ENCODE peak calls at places on chromosomes 1 and 21, in six cellular contexts. D is neural crest cell, P is epithelial cell of esophagus, X is GM20000, H is right lobe of liver, O is mesothelial cell of epicardium. B is an unnamed sample.

GRCh38 chr1:50582346-50582745 is 159.1 kb upstream of the DMRTA2 start:
- DNase-seq in D (no peak), P (no peak), X (no peak), H (no peak), O (no peak), B (no peak)

GRCh38 chr1:208595745-208596144 is 351.6 kb upstream of the PLXNA2 start:
- DNase-seq in D (no peak), P (peak), X (no peak), H (no peak), O (no peak), B (no peak)

GRCh38 chr1:32431736-32432400 is 33.0 kb upstream of the ZBTB8B start:
- DNase-seq in D (no peak), P (peak), X (peak), H (no peak), O (no peak), B (no peak)

GRCh38 chr1:107153033-107153432 is 12.2 kb downstream of the NTNG1 start:
- DNase-seq in D (no peak), P (peak), X (no peak), H (no peak), O (no peak), B (no peak)

GRCh38 chr21:25997788-25998611 is 172.6 kb downstream of the APP start:
- DNase-seq in D (no peak), P (no peak), X (no peak), H (no peak), O (no peak), B (no peak)

GRCh38 chr1:226813671-226814591 is 56.5 kb upstream of the PSEN2 start:
- DNase-seq in D (no peak), P (no peak), X (no peak), H (no peak), O (no peak), B (no peak)

GRCh38 chr21:44434936-44435635 is 20.2 kb upstream of the LRRC3 start:
- DNase-seq in D (no peak), P (no peak), X (no peak), H (peak), O (no peak), B (peak)

GRCh38 chr1:234962340-234962989 is 166.2 kb downstream of the TOMM20 start:
- DNase-seq in D (no peak), P (peak), X (peak), H (no peak), O (no peak), B (no peak)

GRCh38 chr1:86018311-86018923 is 138.2 kb downstream of the COL24A1 start:
- DNase-seq in D (peak), P (peak), X (peak), H (no peak), O (no peak), B (no peak)

GRCh38 chr1:168360151-168360550 is 79.5 kb downstream of the TBX19 start:
- DNase-seq in D (no peak), P (peak), X (no peak), H (no peak), O (no peak), B (no peak)

GRCh38 chr1:112318263-112318662 is 77.8 kb upstream of the CTTNBP2NL start:
- DNase-seq in D (no peak), P (no peak), X (no peak), H (no peak), O (no peak), B (no peak)

GRCh38 chr1:59408608-59409007 is 111.7 kb downstream of the FGGY start:
- DNase-seq in D (no peak), P (no peak), X (no peak), H (no peak), O (no peak), B (no peak)

GRCh38 chr1:107138166-107138565 is 2.7 kb upstream of the NTNG1 start:
- DNase-seq in D (no peak), P (peak), X (no peak), H (no peak), O (no peak), B (no peak)

GRCh38 chr1:116668277-116668676 is 744 bp upstream of the IGSF3 start:
- DNase-seq in D (no peak), P (no peak), X (no peak), H (no peak), O (no peak), B (no peak)

GRCh38 chr1:151547119-151547899 is 7.2 kb downstream of the TUFT1 start:
- DNase-seq in D (no peak), P (peak), X (no peak), H (peak), O (peak), B (peak)

GRCh38 chr1:180131510-180131909 is 23.2 kb upstream of the QSOX1 start:
- DNase-seq in D (no peak), P (peak), X (no peak), H (no peak), O (no peak), B (peak)

GRCh38 chr1:17239420-17239819 is 9.5 kb upstream of the PADI3 start:
- DNase-seq in D (peak), P (peak), X (peak), H (no peak), O (no peak), B (no peak)

GRCh38 chr1:226809785-226810571 is 60.4 kb upstream of the PSEN2 start:
- DNase-seq in D (no peak), P (no peak), X (no peak), H (no peak), O (no peak), B (no peak)

GRCh38 chr1:1335283-1335682 is 4.2 kb downstream of the TAS1R3 start:
- DNase-seq in D (no peak), P (no peak), X (no peak), H (no peak), O (no peak), B (no peak)

GRCh38 chr1:72283204-72284083 is 1.1 kb upstream of the NEGR1 start:
- DNase-seq in D (peak), P (peak), X (peak), H (peak), O (no peak), B (peak)

GRCh38 chr1:204408602-204409001 is 3.0 kb downstream of the PPP1R15B start:
- DNase-seq in D (no peak), P (no peak), X (no peak), H (no peak), O (no peak), B (no peak)

GRCh38 chr1:204409111-204409510 is 2.5 kb downstream of the PPP1R15B start:
- DNase-seq in D (no peak), P (no peak), X (no peak), H (no peak), O (no peak), B (no peak)

GRCh38 chr1:204409878-204410763 is 1.5 kb downstream of the PPP1R15B start:
- DNase-seq in D (no peak), P (no peak), X (no peak), H (no peak), O (no peak), B (no peak)

GRCh38 chr1:204410764-204411450 is 710 bp downstream of the PPP1R15B start:
- DNase-seq in D (no peak), P (peak), X (peak), H (peak), O (peak), B (peak)

DNA sequence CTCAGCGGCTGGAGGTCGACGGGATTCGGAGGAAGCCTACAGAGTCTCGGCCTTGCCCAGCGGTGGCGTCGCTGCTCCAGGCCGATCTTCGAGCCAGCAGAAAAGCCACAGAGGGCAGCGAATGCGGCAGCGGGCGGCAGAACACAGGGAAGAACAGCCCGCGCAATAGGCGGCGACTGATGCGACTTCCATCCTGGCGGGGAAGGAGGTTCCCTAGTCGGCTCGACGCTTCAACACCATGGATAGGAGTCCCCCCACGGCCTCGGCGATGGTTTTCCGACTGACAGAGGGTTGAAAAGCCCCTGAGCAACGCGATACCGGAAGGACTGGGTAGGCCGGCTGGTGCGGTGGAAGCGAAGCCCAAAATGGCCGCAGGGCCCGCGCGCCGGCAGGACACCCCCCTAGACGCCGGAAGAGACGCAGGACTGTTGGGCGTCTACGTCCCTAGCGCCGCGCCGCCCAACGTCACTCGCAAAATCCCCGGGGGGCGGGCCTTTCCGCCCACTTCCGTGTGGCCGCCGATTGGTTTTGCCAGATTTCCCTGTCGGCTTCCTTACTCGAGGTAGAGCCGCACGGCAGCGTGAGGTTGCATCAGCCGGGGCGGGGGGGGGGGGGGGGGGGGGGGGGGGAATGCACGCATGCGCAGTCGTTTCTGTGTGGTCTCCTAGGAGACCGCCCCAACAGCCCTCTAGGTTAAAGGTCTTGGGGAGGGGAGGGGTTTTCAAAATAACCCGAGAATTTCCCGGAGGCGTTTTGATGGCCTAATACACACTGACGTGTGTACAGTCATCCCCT is at the start of gene PPP1R15B:
- DNase-seq in D (peak), P (peak), X (peak), H (peak), O (peak), B (peak)
- TF ChIP-seq CTCF in D (no peak), P (no peak), X (no peak), H (no peak), O (no peak), B (no peak)

DNA sequence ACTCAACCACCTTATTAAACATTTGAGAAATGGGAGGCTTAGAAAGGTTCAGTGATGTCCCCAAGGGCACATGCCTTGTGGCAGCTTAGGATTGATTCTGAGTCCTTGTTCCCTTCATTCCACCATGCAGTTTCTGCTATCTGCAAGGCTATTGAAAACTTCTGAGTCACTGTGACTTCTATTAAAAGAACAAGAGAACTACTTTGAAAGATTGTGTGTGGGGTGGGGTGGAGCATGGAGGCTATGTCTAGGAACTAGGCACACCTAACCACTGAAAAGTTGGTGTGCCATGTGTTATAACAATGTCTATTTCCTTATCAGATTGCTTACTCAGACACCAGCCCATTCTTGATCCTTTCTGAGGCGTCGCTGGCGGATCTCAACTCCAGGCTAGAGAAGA is 10.8 kb downstream of the MTARC1 start:
- DNase-seq in D (no peak), P (peak), X (no peak), H (no peak), O (no peak), B (no peak)
- TF ChIP-seq CTCF in D (no peak), P (no peak), X (no peak), H (no peak), O (no peak), B (no peak)

GRCh38 chr1:156682166-156682890 is 5.1 kb upstream of the NES start:
- DNase-seq in D (no peak), P (no peak), X (no peak), H (no peak), O (no peak), B (no peak)
- TF ChIP-seq CTCF in D (no peak), P (peak), X (no peak), H (no peak), O (no peak), B (no peak)

GRCh38 chr1:202289009-202289408 is 52.7 kb downstream of the UBE2T start:
- DNase-seq in D (no peak), P (no peak), X (no peak), H (no peak), O (no peak), B (no peak)

GRCh38 chr1:202285908-202286307 is 55.8 kb downstream of the UBE2T start:
- DNase-seq in D (no peak), P (no peak), X (no peak), H (no peak), O (no peak), B (no peak)

GRCh38 chr1:202287196-202287595 is 54.5 kb downstream of the UBE2T start:
- DNase-seq in D (no peak), P (no peak), X (no peak), H (no peak), O (no peak), B (no peak)

GRCh38 chr1:202288177-202288576 is 53.6 kb downstream of the UBE2T start:
- DNase-seq in D (no peak), P (no peak), X (no peak), H (no peak), O (no peak), B (no peak)

DNA sequence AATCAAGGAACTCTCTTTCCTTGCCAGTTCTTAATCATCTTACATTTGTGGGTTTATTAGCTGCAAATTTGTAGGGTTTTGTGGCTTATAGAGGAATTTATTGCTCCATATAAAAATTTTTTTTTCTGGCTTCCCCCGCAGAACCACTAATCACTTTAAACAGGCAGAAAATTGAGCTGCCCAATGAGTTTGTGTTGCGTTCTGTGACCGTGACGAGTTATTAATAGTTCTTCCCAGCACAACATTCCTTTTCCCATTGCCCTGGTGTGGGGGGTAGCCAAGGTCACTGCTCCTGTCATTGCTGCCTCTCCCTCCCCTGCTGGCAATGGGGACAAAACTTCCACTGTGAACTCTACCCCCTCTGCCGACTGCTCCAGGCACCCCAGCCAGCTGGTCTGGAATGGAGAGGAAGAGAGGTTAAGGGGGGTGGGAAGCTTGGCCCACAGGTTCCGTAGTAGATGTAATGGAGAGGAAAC is 55.1 kb downstream of the UBE2T start:
- DNase-seq in D (no peak), P (no peak), X (no peak), H (no peak), O (no peak), B (no peak)
- TF ChIP-seq CTCF in D (no peak), P (no peak), X (no peak), H (no peak), O (no peak), B (no peak)

GRCh38 chr1:7222616-7223015 is 437.4 kb downstream of the CAMTA1 start:
- DNase-seq in D (no peak), P (no peak), X (no peak), H (no peak), O (no peak), B (no peak)

GRCh38 chr1:7224081-7224534 is 438.9 kb downstream of the CAMTA1 start:
- DNase-seq in D (no peak), P (no peak), X (no peak), H (no peak), O (no peak), B (no peak)

GRCh38 chr1:7225711-7226505 is 440.7 kb downstream of the CAMTA1 start:
- DNase-seq in D (no peak), P (no peak), X (no peak), H (no peak), O (no peak), B (no peak)

GRCh38 chr1:7223334-7224080 is 438.3 kb downstream of the CAMTA1 start:
- DNase-seq in D (no peak), P (peak), X (no peak), H (no peak), O (no peak), B (no peak)

GRCh38 chr1:7224644-7225043 is 439.4 kb downstream of the CAMTA1 start:
- DNase-seq in D (no peak), P (peak), X (no peak), H (no peak), O (no peak), B (no peak)
- TF ChIP-seq CTCF in D (peak), P (no peak), X (no peak), H (peak), O (no peak), B (no peak)

GRCh38 chr1:67280696-67281095 is 27.0 kb upstream of the IL12RB2 start:
- DNase-seq in D (no peak), P (no peak), X (no peak), H (no peak), O (no peak), B (no peak)

GRCh38 chr1:67281246-67281645 is 26.4 kb upstream of the IL12RB2 start:
- DNase-seq in D (no peak), P (no peak), X (no peak), H (no peak), O (no peak), B (no peak)

GRCh38 chr1:67290236-67290635 is 17.4 kb upstream of the IL12RB2 start:
- DNase-seq in D (no peak), P (peak), X (no peak), H (no peak), O (no peak), B (no peak)

GRCh38 chr1:67285780-67286488 is 21.7 kb upstream of the IL12RB2 start:
- DNase-seq in D (no peak), P (peak), X (no peak), H (no peak), O (no peak), B (no peak)
- TF ChIP-seq CTCF in D (no peak), P (no peak), X (no peak), H (no peak), O (no peak), B (no peak)

B was measured in lower lobe of right lung.